ENCODE peak calls at places on chromosomes 6 and 20, in eight cellular contexts. T is stimulated activated CD8-positive, alpha-beta memory T cell treated with anti-CD3 and anti-CD28 coated beads, Interleukin-12 subunit alpha, Interleukin-12 subunit beta, amount 100 ng/mL, for 4 hours; E is amniotic stem cell; U is fibroblast of lung; Q is psoas muscle; G is HFF-Myc; W is ovary; Z is CD4-positive, CD25-positive, alpha-beta regulatory T cell. K is an unnamed sample.

GRCh38 chr6:89413006-89413400 is 930 bp upstream of the RRAGD start:
- DNase-seq in T (no peak), E (no peak), U (no peak), Q (no peak), G (no peak), W (no peak), Z (no peak), K (no peak)

GRCh38 chr6:146028250-146028789 is 542 bp upstream of the GRM1 start:
- DNase-seq in T (no peak), E (peak; percentile 23), U (peak; percentile 44), Q (peak; percentile 59), G (peak; percentile 20), W (peak; percentile 60), Z (peak; percentile 16), K (peak; percentile 69)

GRCh38 chr20:48107560-48107959 is 322.3 kb upstream of the SULF2 start:
- DNase-seq in T (no peak), E (no peak), U (peak; percentile 48), Q (no peak), G (no peak), W (peak; percentile 74), Z (no peak), K (no peak)

GRCh38 chr6:15088904-15089568 is 156.8 kb upstream of the JARID2 start:
- DNase-seq in T (no peak), E (no peak), U (no peak), Q (no peak), G (no peak), W (no peak), Z (no peak), K (no peak)

GRCh38 chr20:59240006-59240405 is 60.4 kb upstream of the EDN3 start:
- DNase-seq in T (no peak), E (no peak), U (no peak), Q (no peak), G (no peak), W (no peak), Z (no peak), K (no peak)

GRCh38 chr20:8805737-8806442 is 263.0 kb upstream of the PLCB4 start:
- DNase-seq in T (no peak), E (no peak), U (peak; percentile 3), Q (no peak), G (no peak), W (no peak), Z (no peak), K (no peak)

GRCh38 chr6:111591370-111591900 is 14.2 kb downstream of the TRAF3IP2 start:
- DNase-seq in T (no peak), E (peak; percentile 99), U (peak; percentile 98), Q (peak; percentile 96), G (peak; percentile 97), W (peak; percentile 86), Z (no peak), K (peak; percentile 92)

GRCh38 chr6:124795879-124796838 is 166.1 kb upstream of the RNF217 start:
- DNase-seq in T (no peak), E (no peak), U (peak; percentile 20), Q (no peak), G (no peak), W (no peak), Z (no peak), K (peak; percentile 12)

GRCh38 chr6:1491025-1491424 is 101.6 kb downstream of the FOXF2 start:
- DNase-seq in T (no peak), E (no peak), U (no peak), Q (no peak), G (no peak), W (no peak), Z (no peak), K (no peak)

GRCh38 chr6:26347699-26348098 is 17.3 kb upstream of the BTN3A2 start:
- DNase-seq in T (no peak), E (no peak), U (no peak), Q (no peak), G (no peak), W (no peak), Z (no peak), K (no peak)

GRCh38 chr6:112770341-112770740 is 423.2 kb downstream of the RFPL4B start:
- DNase-seq in T (no peak), E (no peak), U (peak; percentile 12), Q (no peak), G (no peak), W (no peak), Z (no peak), K (no peak)

K was measured in AG08395.